ENCODE peak calls at places on chromosomes 3 and 15, in eight cellular contexts. One of them, this sample, is unnamed.

GRCh38 chr3:52986049-52986448 is 59.8 kb downstream of the SFMBT1 start:
- DNase-seq in body of pancreas: no peak
- DNase-seq in right cardiac atrium: no peak
- DNase-seq in RWPE2: no peak
- DNase-seq in transverse colon: no peak
- DNase-seq in CD4-positive, alpha-beta T cell: no peak
- DNase-seq in prostate gland: no peak
- DNase-seq in H1: no peak
- DNase-seq in this sample: no peak

GRCh38 chr15:91861223-91861622 is 7.7 kb downstream of the SLCO3A1 start:
- DNase-seq in right cardiac atrium: no peak
- DNase-seq in CD4-positive, alpha-beta T cell: no peak
- DNase-seq in H1: no peak
- DNase-seq in transverse colon: no peak
- DNase-seq in prostate gland: no peak
- DNase-seq in RWPE2: no peak
- DNase-seq in body of pancreas: peak
- DNase-seq in this sample: no peak

GRCh38 chr15:48500595-48500994 is 144.9 kb downstream of the FBN1 start:
- DNase-seq in H1: no peak
- DNase-seq in transverse colon: no peak
- DNase-seq in CD4-positive, alpha-beta T cell: no peak
- DNase-seq in right cardiac atrium: no peak
- DNase-seq in body of pancreas: no peak
- DNase-seq in RWPE2: no peak
- DNase-seq in prostate gland: no peak
- DNase-seq in this sample: no peak

GRCh38 chr3:40557558-40558161 is 32.9 kb downstream of the ZNF621 start:
- DNase-seq in CD4-positive, alpha-beta T cell: no peak
- DNase-seq in prostate gland: no peak
- DNase-seq in RWPE2: no peak
- DNase-seq in transverse colon: no peak
- DNase-seq in H1: no peak
- DNase-seq in right cardiac atrium: no peak
- DNase-seq in body of pancreas: no peak
- DNase-seq in this sample: no peak

GRCh38 chr3:96007650-96008195 is 806.7 kb upstream of the EPHA6 start:
- DNase-seq in prostate gland: no peak
- DNase-seq in body of pancreas: no peak
- DNase-seq in right cardiac atrium: no peak
- DNase-seq in RWPE2: no peak
- DNase-seq in transverse colon: no peak
- DNase-seq in CD4-positive, alpha-beta T cell: no peak
- DNase-seq in H1: no peak
- DNase-seq in this sample: no peak

GRCh38 chr15:59436774-59437472 is 1.1 kb upstream of the FAM81A start:
- DNase-seq in body of pancreas: no peak
- DNase-seq in right cardiac atrium: peak
- DNase-seq in RWPE2: no peak
- DNase-seq in transverse colon: no peak
- DNase-seq in CD4-positive, alpha-beta T cell: no peak
- DNase-seq in prostate gland: no peak
- DNase-seq in H1: no peak
- DNase-seq in this sample: no peak

GRCh38 chr3:16793321-16793720 is 91.4 kb upstream of the PLCL2 start:
- DNase-seq in H1: no peak
- DNase-seq in CD4-positive, alpha-beta T cell: no peak
- DNase-seq in body of pancreas: no peak
- DNase-seq in right cardiac atrium: no peak
- DNase-seq in transverse colon: no peak
- DNase-seq in RWPE2: no peak
- DNase-seq in prostate gland: no peak
- DNase-seq in this sample: no peak

GRCh38 chr3:180871901-180872300 is 40.6 kb upstream of the FXR1 start:
- DNase-seq in body of pancreas: no peak
- DNase-seq in H1: no peak
- DNase-seq in transverse colon: no peak
- DNase-seq in right cardiac atrium: no peak
- DNase-seq in CD4-positive, alpha-beta T cell: no peak
- DNase-seq in prostate gland: no peak
- DNase-seq in RWPE2: no peak
- DNase-seq in this sample: no peak

GRCh38 chr3:111244760-111245159 is 173.1 kb downstream of the NECTIN3 start:
- DNase-seq in body of pancreas: no peak
- DNase-seq in transverse colon: no peak
- DNase-seq in right cardiac atrium: no peak
- DNase-seq in H1: no peak
- DNase-seq in CD4-positive, alpha-beta T cell: no peak
- DNase-seq in RWPE2: no peak
- DNase-seq in prostate gland: no peak
- DNase-seq in this sample: no peak

GRCh38 chr15:67248106-67248505 is 6.4 kb downstream of the AAGAB start:
- DNase-seq in transverse colon: no peak
- DNase-seq in body of pancreas: no peak
- DNase-seq in right cardiac atrium: no peak
- DNase-seq in H1: no peak
- DNase-seq in prostate gland: no peak
- DNase-seq in CD4-positive, alpha-beta T cell: no peak
- DNase-seq in RWPE2: no peak
- DNase-seq in this sample: no peak

GRCh38 chr15:57003418-57003817 is 85.0 kb downstream of the TCF12 start:
- DNase-seq in H1: no peak
- DNase-seq in CD4-positive, alpha-beta T cell: no peak
- DNase-seq in right cardiac atrium: no peak
- DNase-seq in RWPE2: no peak
- DNase-seq in body of pancreas: no peak
- DNase-seq in prostate gland: no peak
- DNase-seq in transverse colon: no peak
- DNase-seq in this sample: no peak

GRCh38 chr3:122055215-122055614 is at the start of gene CD86:
- DNase-seq in body of pancreas: peak
- DNase-seq in CD4-positive, alpha-beta T cell: no peak
- DNase-seq in transverse colon: peak
- DNase-seq in RWPE2: no peak
- DNase-seq in right cardiac atrium: no peak
- DNase-seq in prostate gland: no peak
- DNase-seq in H1: no peak
- DNase-seq in this sample: no peak

GRCh38 chr3:43231276-43232000 is 54.9 kb upstream of the SNRK start:
- DNase-seq in RWPE2: no peak
- DNase-seq in H1: no peak
- DNase-seq in CD4-positive, alpha-beta T cell: no peak
- DNase-seq in prostate gland: no peak
- DNase-seq in transverse colon: no peak
- DNase-seq in body of pancreas: no peak
- DNase-seq in right cardiac atrium: no peak
- DNase-seq in this sample: no peak

GRCh38 chr3:175477651-175478224 is 618.6 kb downstream of the NAALADL2 start:
- DNase-seq in transverse colon: no peak
- DNase-seq in H1: no peak
- DNase-seq in RWPE2: no peak
- DNase-seq in body of pancreas: no peak
- DNase-seq in CD4-positive, alpha-beta T cell: no peak
- DNase-seq in prostate gland: no peak
- DNase-seq in right cardiac atrium: no peak
- DNase-seq in this sample: no peak

GRCh38 chr15:87224409-87224808 is 1032.1 kb downstream of the NTRK3 start:
- DNase-seq in CD4-positive, alpha-beta T cell: no peak
- DNase-seq in prostate gland: no peak
- DNase-seq in right cardiac atrium: no peak
- DNase-seq in body of pancreas: no peak
- DNase-seq in H1: no peak
- DNase-seq in RWPE2: no peak
- DNase-seq in transverse colon: no peak
- DNase-seq in this sample: no peak

GRCh38 chr3:38567498-38567897 is 71.4 kb downstream of the EXOG start:
- DNase-seq in body of pancreas: no peak
- DNase-seq in CD4-positive, alpha-beta T cell: no peak
- DNase-seq in RWPE2: peak
- DNase-seq in transverse colon: no peak
- DNase-seq in H1: no peak
- DNase-seq in prostate gland: no peak
- DNase-seq in right cardiac atrium: no peak
- DNase-seq in this sample: peak

GRCh38 chr3:11459147-11459837 is 184.4 kb downstream of the VGLL4 start:
- DNase-seq in right cardiac atrium: no peak
- DNase-seq in transverse colon: no peak
- DNase-seq in H1: no peak
- DNase-seq in prostate gland: no peak
- DNase-seq in CD4-positive, alpha-beta T cell: no peak
- DNase-seq in body of pancreas: no peak
- DNase-seq in RWPE2: no peak
- DNase-seq in this sample: no peak

GRCh38 chr15:49987896-49988295 is 131.1 kb downstream of the ATP8B4 start:
- DNase-seq in CD4-positive, alpha-beta T cell: no peak
- DNase-seq in H1: no peak
- DNase-seq in prostate gland: no peak
- DNase-seq in right cardiac atrium: no peak
- DNase-seq in transverse colon: no peak
- DNase-seq in RWPE2: no peak
- DNase-seq in body of pancreas: no peak
- DNase-seq in this sample: no peak

GRCh38 chr3:71537211-71537611 is 46.3 kb downstream of the FOXP1 start:
- DNase-seq in CD4-positive, alpha-beta T cell: no peak
- DNase-seq in H1: no peak
- DNase-seq in right cardiac atrium: peak
- DNase-seq in body of pancreas: no peak
- DNase-seq in RWPE2: peak
- DNase-seq in transverse colon: no peak
- DNase-seq in prostate gland: no peak
- DNase-seq in this sample: no peak

GRCh38 chr3:135217730-135218129 is 422.7 kb downstream of the EPHB1 start:
- DNase-seq in transverse colon: no peak
- DNase-seq in RWPE2: no peak
- DNase-seq in body of pancreas: no peak
- DNase-seq in CD4-positive, alpha-beta T cell: no peak
- DNase-seq in right cardiac atrium: no peak
- DNase-seq in prostate gland: no peak
- DNase-seq in H1: no peak
- DNase-seq in this sample: peak

GRCh38 chr3:177460100-177460499 is 262.8 kb upstream of the TBL1XR1 start:
- DNase-seq in CD4-positive, alpha-beta T cell: no peak
- DNase-seq in body of pancreas: no peak
- DNase-seq in RWPE2: no peak
- DNase-seq in H1: no peak
- DNase-seq in transverse colon: no peak
- DNase-seq in prostate gland: no peak
- DNase-seq in right cardiac atrium: no peak
- DNase-seq in this sample: no peak

GRCh38 chr15:90660195-90660995 is 56.8 kb upstream of the BLM start:
- DNase-seq in transverse colon: peak
- DNase-seq in body of pancreas: peak
- DNase-seq in prostate gland: no peak
- DNase-seq in CD4-positive, alpha-beta T cell: peak
- DNase-seq in right cardiac atrium: peak
- DNase-seq in RWPE2: peak
- DNase-seq in H1: no peak
- DNase-seq in this sample: peak
- H3K27ac ChIP-seq in transverse colon: peak
- H3K27ac ChIP-seq in body of pancreas: no peak
- H3K27ac ChIP-seq in prostate gland: no peak
- H3K27ac ChIP-seq in CD4-positive, alpha-beta T cell: no peak
- H3K27ac ChIP-seq in right cardiac atrium: peak
- H3K27ac ChIP-seq in RWPE2: no peak
- H3K27ac ChIP-seq in H1: no peak
- H3K27ac ChIP-seq in this sample: peak

GRCh38 chr3:186974824-186975281 is 44.5 kb downstream of the ST6GAL1 start:
- DNase-seq in H1: no peak
- DNase-seq in transverse colon: no peak
- DNase-seq in CD4-positive, alpha-beta T cell: no peak
- DNase-seq in body of pancreas: peak
- DNase-seq in prostate gland: peak
- DNase-seq in right cardiac atrium: no peak
- DNase-seq in RWPE2: no peak
- DNase-seq in this sample: no peak
- H3K27ac ChIP-seq in H1: no peak
- H3K27ac ChIP-seq in transverse colon: no peak
- H3K27ac ChIP-seq in CD4-positive, alpha-beta T cell: no peak
- H3K27ac ChIP-seq in body of pancreas: no peak
- H3K27ac ChIP-seq in prostate gland: peak
- H3K27ac ChIP-seq in right cardiac atrium: peak
- H3K27ac ChIP-seq in RWPE2: no peak
- H3K27ac ChIP-seq in this sample: no peak

GRCh38 chr3:4417449-4417848 is 49.6 kb downstream of the SUMF1 start:
- DNase-seq in body of pancreas: no peak
- DNase-seq in transverse colon: no peak
- DNase-seq in prostate gland: peak
- DNase-seq in right cardiac atrium: no peak
- DNase-seq in H1: no peak
- DNase-seq in CD4-positive, alpha-beta T cell: no peak
- DNase-seq in RWPE2: no peak
- DNase-seq in this sample: no peak

GRCh38 chr3:4418156-4418555 is 48.9 kb downstream of the SUMF1 start:
- DNase-seq in prostate gland: no peak
- DNase-seq in CD4-positive, alpha-beta T cell: no peak
- DNase-seq in H1: no peak
- DNase-seq in RWPE2: no peak
- DNase-seq in right cardiac atrium: no peak
- DNase-seq in body of pancreas: no peak
- DNase-seq in transverse colon: no peak
- DNase-seq in this sample: no peak

GRCh38 chr3:4416427-4416826 is 50.6 kb downstream of the SUMF1 start:
- DNase-seq in right cardiac atrium: no peak
- DNase-seq in RWPE2: no peak
- DNase-seq in CD4-positive, alpha-beta T cell: no peak
- DNase-seq in H1: no peak
- DNase-seq in body of pancreas: no peak
- DNase-seq in transverse colon: no peak
- DNase-seq in prostate gland: no peak
- DNase-seq in this sample: no peak

GRCh38 chr3:4419386-4419785 is 47.7 kb downstream of the SUMF1 start:
- DNase-seq in CD4-positive, alpha-beta T cell: no peak
- DNase-seq in body of pancreas: no peak
- DNase-seq in RWPE2: no peak
- DNase-seq in H1: no peak
- DNase-seq in right cardiac atrium: no peak
- DNase-seq in prostate gland: no peak
- DNase-seq in transverse colon: no peak
- DNase-seq in this sample: no peak

GRCh38 chr3:4416961-4417360 is 50.1 kb downstream of the SUMF1 start:
- DNase-seq in right cardiac atrium: no peak
- DNase-seq in transverse colon: no peak
- DNase-seq in RWPE2: peak
- DNase-seq in H1: no peak
- DNase-seq in prostate gland: peak
- DNase-seq in body of pancreas: no peak
- DNase-seq in CD4-positive, alpha-beta T cell: no peak
- DNase-seq in this sample: peak
- H3K27ac ChIP-seq in right cardiac atrium: no peak
- H3K27ac ChIP-seq in transverse colon: no peak
- H3K27ac ChIP-seq in RWPE2: peak
- H3K27ac ChIP-seq in H1: no peak
- H3K27ac ChIP-seq in prostate gland: peak
- H3K27ac ChIP-seq in body of pancreas: no peak
- H3K27ac ChIP-seq in CD4-positive, alpha-beta T cell: no peak
- H3K27ac ChIP-seq in this sample: no peak

DNA sequence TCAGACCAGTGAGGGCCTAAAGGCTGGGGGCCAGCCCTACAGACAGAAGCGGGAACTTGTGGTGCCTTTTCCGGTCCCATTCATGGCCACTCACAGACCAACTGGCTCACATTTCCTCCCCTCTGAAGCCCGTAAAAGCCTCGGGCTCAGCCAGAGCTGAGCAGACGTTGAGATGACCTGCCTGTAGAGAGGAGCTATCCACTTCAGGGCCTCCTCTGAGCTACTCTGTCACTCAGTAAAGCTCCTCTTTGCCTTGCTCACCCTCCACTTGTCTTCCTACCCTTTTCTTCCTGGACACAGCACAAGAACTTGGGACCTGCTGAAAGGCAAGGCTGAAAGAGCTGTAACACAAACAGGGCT is 53.5 kb downstream of the SLMAP start:
- DNase-seq in body of pancreas: no peak
- DNase-seq in right cardiac atrium: no peak
- DNase-seq in RWPE2: no peak
- DNase-seq in H1: no peak
- DNase-seq in prostate gland: no peak
- DNase-seq in CD4-positive, alpha-beta T cell: no peak
- DNase-seq in transverse colon: no peak
- DNase-seq in this sample: no peak
- H3K27ac ChIP-seq in body of pancreas: no peak
- H3K27ac ChIP-seq in right cardiac atrium: no peak
- H3K27ac ChIP-seq in RWPE2: no peak
- H3K27ac ChIP-seq in H1: no peak
- H3K27ac ChIP-seq in prostate gland: no peak
- H3K27ac ChIP-seq in CD4-positive, alpha-beta T cell: no peak
- H3K27ac ChIP-seq in transverse colon: no peak
- H3K27ac ChIP-seq in this sample: no peak